ENCODE peak calls at places on chromosomes 13 and 19, in nine cellular contexts. S, A, M, K, B, J, Q, W and G are unnamed samples.

GRCh38 chr19:41994994-41995958 is 1.2 kb upstream of the ATP1A3 start:
- DNase-seq in S (no peak), A (no peak), M (no peak), K (no peak), B (no peak), J (no peak), Q (no peak), W (no peak), G (no peak)

GRCh38 chr13:72850959-72851677 is 69.2 kb downstream of the PIBF1 start:
- DNase-seq in S (no peak), A (no peak), M (no peak), K (no peak), B (no peak), J (no peak), Q (no peak), W (no peak), G (no peak)

GRCh38 chr19:56348289-56348877 is 33.7 kb upstream of the ZSCAN5A start:
- DNase-seq in S (no peak), A (no peak), M (no peak), K (no peak), B (no peak), J (no peak), Q (no peak), W (no peak), G (no peak)

GRCh38 chr13:40993119-40993518 is 26.0 kb downstream of the ELF1 start:
- DNase-seq in S (no peak), A (no peak), M (no peak), K (no peak), B (no peak), J (peak; percentile 28), Q (no peak), W (no peak), G (no peak)

GRCh38 chr19:54916822-54917221 is 10.9 kb downstream of the NCR1 start:
- DNase-seq in S (no peak), A (no peak), M (no peak), K (no peak), B (no peak), J (no peak), Q (no peak), W (no peak), G (no peak)

GRCh38 chr19:51226068-51226467 is 1.2 kb downstream of the CD33 start:
- DNase-seq in S (no peak), A (no peak), M (no peak), K (no peak), B (no peak), J (no peak), Q (no peak), W (no peak), G (no peak)

GRCh38 chr19:3073931-3074595 is 11.8 kb upstream of the TLE5 start:
- DNase-seq in S (no peak), A (no peak), M (no peak), K (no peak), B (peak; percentile 55), J (no peak), Q (no peak), W (no peak), G (no peak)

GRCh38 chr13:51246411-51247298 is 24.5 kb downstream of the FAM124A start:
- DNase-seq in S (no peak), A (no peak), M (no peak), K (no peak), B (no peak), J (no peak), Q (no peak), W (no peak), G (no peak)

GRCh38 chr19:33071887-33072286 is 7.2 kb upstream of the RHPN2 start:
- DNase-seq in S (no peak), A (no peak), M (no peak), K (no peak), B (peak; percentile 25), J (no peak), Q (no peak), W (no peak), G (no peak)

GRCh38 chr19:17796013-17796837 is 1.3 kb downstream of the B3GNT3 start:
- DNase-seq in S (no peak), A (no peak), M (no peak), K (no peak), B (no peak), J (no peak), Q (no peak), W (no peak), G (no peak)

GRCh38 chr13:47413112-47413511 is 516.3 kb upstream of the HTR2A start:
- DNase-seq in S (no peak), A (no peak), M (no peak), K (no peak), B (no peak), J (no peak), Q (no peak), W (no peak), G (no peak)

GRCh38 chr13:112638919-112639318 is 50.9 kb upstream of the ATP11A start:
- DNase-seq in S (no peak), A (no peak), M (no peak), K (no peak), B (no peak), J (no peak), Q (no peak), W (no peak), G (no peak)

GRCh38 chr13:59562924-59563323 is 600.8 kb downstream of the DIAPH3 start:
- DNase-seq in S (no peak), A (no peak), M (no peak), K (no peak), B (no peak), J (no peak), Q (no peak), W (no peak), G (no peak)

GRCh38 chr13:59829690-59830089 is 334.0 kb downstream of the DIAPH3 start:
- DNase-seq in S (no peak), A (no peak), M (no peak), K (no peak), B (no peak), J (no peak), Q (no peak), W (no peak), G (no peak)

GRCh38 chr19:33374406-33374703 is 846 bp downstream of the CEBPG start:
- DNase-seq in S (no peak), A (no peak), M (no peak), K (peak; percentile 34), B (no peak), J (no peak), Q (no peak), W (no peak), G (no peak)

GRCh38 chr19:6663236-6664187 is 6.4 kb downstream of the TNFSF14 start:
- DNase-seq in S (no peak), A (no peak), M (no peak), K (no peak), B (peak; percentile 32), J (no peak), Q (no peak), W (no peak), G (peak; percentile 30)

GRCh38 chr19:47417746-47418594 is 1.4 kb downstream of the MEIS3 start:
- DNase-seq in S (no peak), A (no peak), M (no peak), K (no peak), B (no peak), J (no peak), Q (no peak), W (no peak), G (no peak)